ENCODE peak calls at places on chromosomes 5 and 9, in five cellular contexts. One of them, this sample, is unnamed.

GRCh38 chr9:132793606-132794580 is 84.2 kb downstream of the AK8 start:
- DNase-seq in Peyer's patch: no peak
- DNase-seq in gastrocnemius medialis: no peak
- DNase-seq in uterus: no peak
- DNase-seq in adrenal gland: no peak
- DNase-seq in this sample: no peak

GRCh38 chr5:72517961-72518690 is 10.9 kb upstream of the ZNF366 start:
- DNase-seq in uterus: no peak
- DNase-seq in gastrocnemius medialis: peak
- DNase-seq in adrenal gland: peak
- DNase-seq in Peyer's patch: peak
- DNase-seq in this sample: no peak

GRCh38 chr5:8720476-8720875 is 825.4 kb downstream of the SEMA5A start:
- DNase-seq in Peyer's patch: no peak
- DNase-seq in gastrocnemius medialis: no peak
- DNase-seq in adrenal gland: no peak
- DNase-seq in uterus: no peak
- DNase-seq in this sample: no peak

GRCh38 chr9:83646500-83647239 is 23.7 kb downstream of the IDNK start:
- DNase-seq in adrenal gland: no peak
- DNase-seq in gastrocnemius medialis: no peak
- DNase-seq in Peyer's patch: no peak
- DNase-seq in uterus: no peak
- DNase-seq in this sample: no peak

GRCh38 chr9:116482740-116483139 is 204.4 kb upstream of the TRIM32 start:
- DNase-seq in gastrocnemius medialis: no peak
- DNase-seq in adrenal gland: no peak
- DNase-seq in Peyer's patch: no peak
- DNase-seq in uterus: no peak
- DNase-seq in this sample: no peak

GRCh38 chr9:136947955-136948510 is 3.0 kb downstream of the C8G start:
- DNase-seq in uterus: no peak
- DNase-seq in adrenal gland: no peak
- DNase-seq in gastrocnemius medialis: peak
- DNase-seq in Peyer's patch: peak
- DNase-seq in this sample: no peak

GRCh38 chr9:135217836-135218235 is 130.4 kb downstream of the OLFM1 start:
- DNase-seq in adrenal gland: no peak
- DNase-seq in gastrocnemius medialis: no peak
- DNase-seq in Peyer's patch: no peak
- DNase-seq in uterus: no peak
- DNase-seq in this sample: no peak

GRCh38 chr5:59608745-59609144 is 284.8 kb downstream of the PDE4D start:
- DNase-seq in Peyer's patch: no peak
- DNase-seq in uterus: no peak
- DNase-seq in gastrocnemius medialis: no peak
- DNase-seq in adrenal gland: no peak
- DNase-seq in this sample: no peak

GRCh38 chr9:19376931-19377330 is 3.1 kb downstream of the RPS6 start:
- DNase-seq in gastrocnemius medialis: no peak
- DNase-seq in adrenal gland: no peak
- DNase-seq in uterus: no peak
- DNase-seq in Peyer's patch: no peak
- DNase-seq in this sample: no peak
- TF ChIP-seq POLR2A in gastrocnemius medialis: no peak
- TF ChIP-seq POLR2A in adrenal gland: no peak
- TF ChIP-seq POLR2A in uterus: no peak
- TF ChIP-seq POLR2A in Peyer's patch: no peak
- TF ChIP-seq POLR2A in this sample: no peak

GRCh38 chr5:80654391-80655230 is at the start of the genes DHFR and MSH3:
- DNase-seq in adrenal gland: peak
- DNase-seq in gastrocnemius medialis: peak
- DNase-seq in Peyer's patch: peak
- DNase-seq in uterus: peak
- DNase-seq in this sample: peak
- TF ChIP-seq POLR2A in adrenal gland: peak
- TF ChIP-seq POLR2A in gastrocnemius medialis: peak
- TF ChIP-seq POLR2A in Peyer's patch: peak
- TF ChIP-seq POLR2A in uterus: no peak
- TF ChIP-seq POLR2A in this sample: peak

GRCh38 chr5:34663771-34664496 is 7.8 kb downstream of the RAI14 start:
- DNase-seq in Peyer's patch: no peak
- DNase-seq in adrenal gland: no peak
- DNase-seq in uterus: no peak
- DNase-seq in gastrocnemius medialis: no peak
- DNase-seq in this sample: no peak

GRCh38 chr5:34657550-34657921 is 1.4 kb downstream of the RAI14 start:
- DNase-seq in gastrocnemius medialis: no peak
- DNase-seq in Peyer's patch: no peak
- DNase-seq in adrenal gland: peak
- DNase-seq in uterus: peak
- DNase-seq in this sample: peak

GRCh38 chr5:34658023-34658422 is 1.9 kb downstream of the RAI14 start:
- DNase-seq in adrenal gland: no peak
- DNase-seq in gastrocnemius medialis: no peak
- DNase-seq in uterus: no peak
- DNase-seq in Peyer's patch: no peak
- DNase-seq in this sample: no peak

GRCh38 chr5:34659168-34659567 is 3.0 kb downstream of the RAI14 start:
- DNase-seq in gastrocnemius medialis: no peak
- DNase-seq in uterus: no peak
- DNase-seq in adrenal gland: no peak
- DNase-seq in Peyer's patch: no peak
- DNase-seq in this sample: no peak

GRCh38 chr5:34660444-34660843 is 4.3 kb downstream of the RAI14 start:
- DNase-seq in Peyer's patch: no peak
- DNase-seq in gastrocnemius medialis: no peak
- DNase-seq in uterus: no peak
- DNase-seq in adrenal gland: no peak
- DNase-seq in this sample: no peak
- TF ChIP-seq POLR2A in Peyer's patch: no peak
- TF ChIP-seq POLR2A in gastrocnemius medialis: no peak
- TF ChIP-seq POLR2A in uterus: no peak
- TF ChIP-seq POLR2A in adrenal gland: no peak
- TF ChIP-seq POLR2A in this sample: no peak

DNA sequence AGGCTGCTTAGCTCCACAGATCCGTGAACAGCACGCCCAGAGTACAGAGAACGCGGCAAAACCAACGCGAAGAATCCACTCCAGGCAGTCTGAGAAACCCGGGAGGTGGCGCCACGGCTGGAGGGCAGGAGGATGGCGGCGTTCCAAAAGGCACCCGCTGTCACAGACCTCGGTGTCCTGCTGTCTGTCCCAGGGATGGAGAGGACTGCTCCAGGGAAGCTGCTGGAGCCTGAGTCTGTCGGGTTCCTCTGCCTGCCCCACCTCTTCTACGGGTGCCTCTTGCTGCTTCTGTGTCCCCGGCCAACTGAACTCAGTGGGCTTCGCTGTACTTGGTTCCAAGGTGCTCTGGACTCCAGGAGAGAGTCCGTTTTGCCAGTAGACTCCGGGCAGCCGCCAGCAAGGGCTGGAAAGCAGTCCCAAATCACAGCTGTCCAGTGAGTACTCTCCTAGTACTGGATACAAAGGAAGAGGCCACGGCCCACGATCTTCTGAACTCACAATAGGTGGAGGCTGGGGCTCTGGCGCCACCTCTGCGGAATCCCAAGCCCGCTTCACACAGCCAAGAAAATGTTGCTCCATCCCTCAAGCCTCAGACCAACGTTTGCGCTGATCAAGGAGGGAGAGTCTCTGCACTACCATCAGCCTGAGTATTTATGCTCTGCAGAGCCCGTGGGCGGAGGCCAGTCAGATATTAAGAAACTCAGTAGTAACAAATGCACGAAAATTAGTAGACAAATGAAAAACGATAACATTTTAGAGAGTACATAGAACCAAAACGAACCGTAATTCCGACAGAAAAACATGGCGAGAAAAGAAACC is 442 bp downstream of the ANXA2R start:
- DNase-seq in gastrocnemius medialis: peak
- DNase-seq in adrenal gland: peak
- DNase-seq in Peyer's patch: peak
- DNase-seq in uterus: peak
- DNase-seq in this sample: no peak
- TF ChIP-seq POLR2A in gastrocnemius medialis: no peak
- TF ChIP-seq POLR2A in adrenal gland: no peak
- TF ChIP-seq POLR2A in Peyer's patch: no peak
- TF ChIP-seq POLR2A in uterus: no peak
- TF ChIP-seq POLR2A in this sample: peak

GRCh38 chr5:102866315-102866693 is 111.2 kb downstream of the PAM start:
- DNase-seq in adrenal gland: no peak
- DNase-seq in gastrocnemius medialis: no peak
- DNase-seq in Peyer's patch: no peak
- DNase-seq in uterus: no peak
- DNase-seq in this sample: no peak

GRCh38 chr5:102867999-102868662 is 113.0 kb downstream of the PAM start:
- DNase-seq in adrenal gland: no peak
- DNase-seq in uterus: no peak
- DNase-seq in gastrocnemius medialis: no peak
- DNase-seq in Peyer's patch: no peak
- DNase-seq in this sample: no peak

GRCh38 chr5:102863764-102864560 is 108.9 kb downstream of the PAM start:
- DNase-seq in uterus: no peak
- DNase-seq in adrenal gland: no peak
- DNase-seq in Peyer's patch: no peak
- DNase-seq in gastrocnemius medialis: no peak
- DNase-seq in this sample: no peak

GRCh38 chr5:102865171-102865509 is 110.0 kb downstream of the PAM start:
- DNase-seq in uterus: no peak
- DNase-seq in gastrocnemius medialis: no peak
- DNase-seq in adrenal gland: no peak
- DNase-seq in Peyer's patch: no peak
- DNase-seq in this sample: no peak

GRCh38 chr5:102865510-102866314 is 110.6 kb downstream of the PAM start:
- DNase-seq in Peyer's patch: peak
- DNase-seq in adrenal gland: peak
- DNase-seq in gastrocnemius medialis: peak
- DNase-seq in uterus: peak
- DNase-seq in this sample: peak
- TF ChIP-seq POLR2A in Peyer's patch: no peak
- TF ChIP-seq POLR2A in adrenal gland: peak
- TF ChIP-seq POLR2A in gastrocnemius medialis: peak
- TF ChIP-seq POLR2A in uterus: no peak
- TF ChIP-seq POLR2A in this sample: peak